ENCODE peak calls at places on chromosome 17, in five cellular contexts. One of them, this sample, is unnamed. For H3K4me1, the result is how much of the 10 kb centered on the place peaks cover.

GRCh38 chr17:4318596-4318995 is 47.9 kb downstream of the UBE2G1 start:
- DNase-seq in psoas muscle: no peak
- DNase-seq in CD8-positive, alpha-beta T cell: no peak
- DNase-seq in cardiac muscle cell: no peak
- DNase-seq in A549: no peak
- DNase-seq in this sample: no peak

GRCh38 chr17:7330099-7331015 is 1.2 kb upstream of the NEURL4 start:
- DNase-seq in psoas muscle: peak
- DNase-seq in CD8-positive, alpha-beta T cell: peak
- DNase-seq in A549: peak
- DNase-seq in cardiac muscle cell: peak
- DNase-seq in this sample: peak

GRCh38 chr17:12613566-12613965 is 52.1 kb upstream of the MYOCD start:
- DNase-seq in A549: no peak
- DNase-seq in cardiac muscle cell: peak
- DNase-seq in psoas muscle: no peak
- DNase-seq in CD8-positive, alpha-beta T cell: no peak
- DNase-seq in this sample: no peak

GRCh38 chr17:17546399-17547185 is 44.9 kb downstream of the PEMT start:
- DNase-seq in cardiac muscle cell: no peak
- DNase-seq in psoas muscle: peak
- DNase-seq in A549: no peak
- DNase-seq in CD8-positive, alpha-beta T cell: no peak
- DNase-seq in this sample: no peak

GRCh38 chr17:41810659-41811548 is 845 bp downstream of the P3H4 start:
- DNase-seq in CD8-positive, alpha-beta T cell: no peak
- DNase-seq in cardiac muscle cell: peak
- DNase-seq in A549: no peak
- DNase-seq in psoas muscle: no peak
- DNase-seq in this sample: no peak

GRCh38 chr17:11779906-11780305 is 181.6 kb downstream of the DNAH9 start:
- DNase-seq in cardiac muscle cell: no peak
- DNase-seq in psoas muscle: no peak
- DNase-seq in A549: no peak
- DNase-seq in CD8-positive, alpha-beta T cell: no peak
- DNase-seq in this sample: no peak

GRCh38 chr17:27824176-27824575 is 23.8 kb upstream of the NOS2 start:
- DNase-seq in cardiac muscle cell: no peak
- DNase-seq in CD8-positive, alpha-beta T cell: no peak
- DNase-seq in psoas muscle: no peak
- DNase-seq in A549: no peak
- DNase-seq in this sample: no peak

GRCh38 chr17:74737299-74738050 is 419 bp downstream of the RAB37 start:
- DNase-seq in CD8-positive, alpha-beta T cell: peak
- DNase-seq in A549: peak
- DNase-seq in cardiac muscle cell: peak
- DNase-seq in psoas muscle: no peak
- DNase-seq in this sample: no peak

GRCh38 chr17:48003686-48004120 is 32.8 kb downstream of the CDK5RAP3 start:
- DNase-seq in psoas muscle: no peak
- DNase-seq in A549: no peak
- DNase-seq in cardiac muscle cell: no peak
- DNase-seq in CD8-positive, alpha-beta T cell: no peak
- DNase-seq in this sample: no peak

GRCh38 chr17:15349119-15349518 is 7.7 kb upstream of the TEKT3 start:
- DNase-seq in A549: no peak
- DNase-seq in psoas muscle: no peak
- DNase-seq in cardiac muscle cell: no peak
- DNase-seq in CD8-positive, alpha-beta T cell: no peak
- DNase-seq in this sample: no peak

GRCh38 chr17:15346196-15346595 is 4.8 kb upstream of the TEKT3 start:
- DNase-seq in CD8-positive, alpha-beta T cell: no peak
- DNase-seq in A549: no peak
- DNase-seq in psoas muscle: no peak
- DNase-seq in cardiac muscle cell: no peak
- DNase-seq in this sample: no peak

GRCh38 chr17:15351487-15351840 is 10.1 kb upstream of the TEKT3 start:
- DNase-seq in A549: no peak
- DNase-seq in psoas muscle: no peak
- DNase-seq in cardiac muscle cell: no peak
- DNase-seq in CD8-positive, alpha-beta T cell: no peak
- DNase-seq in this sample: no peak

GRCh38 chr17:15350777-15351486 is 9.5 kb upstream of the TEKT3 start:
- DNase-seq in A549: no peak
- DNase-seq in CD8-positive, alpha-beta T cell: no peak
- DNase-seq in cardiac muscle cell: no peak
- DNase-seq in psoas muscle: no peak
- DNase-seq in this sample: no peak

GRCh38 chr17:15348030-15348429 is 6.6 kb upstream of the TEKT3 start:
- DNase-seq in CD8-positive, alpha-beta T cell: no peak
- DNase-seq in cardiac muscle cell: no peak
- DNase-seq in A549: no peak
- DNase-seq in psoas muscle: no peak
- DNase-seq in this sample: no peak
- H3K4me1 ChIP-seq in CD8-positive, alpha-beta T cell: under half
- H3K4me1 ChIP-seq in cardiac muscle cell: under half
- H3K4me1 ChIP-seq in A549: under half
- H3K4me1 ChIP-seq in psoas muscle: under half
- H3K4me1 ChIP-seq in this sample: under half

GRCh38 chr17:2421315-2422147 is 20.7 kb upstream of the MNT start:
- DNase-seq in A549: no peak
- DNase-seq in psoas muscle: no peak
- DNase-seq in CD8-positive, alpha-beta T cell: no peak
- DNase-seq in cardiac muscle cell: no peak
- DNase-seq in this sample: no peak

GRCh38 chr17:2416010-2416734 is 15.3 kb upstream of the MNT start:
- DNase-seq in CD8-positive, alpha-beta T cell: peak
- DNase-seq in psoas muscle: peak
- DNase-seq in cardiac muscle cell: peak
- DNase-seq in A549: peak
- DNase-seq in this sample: peak

GRCh38 chr17:2418572-2418971 is 17.7 kb upstream of the MNT start:
- DNase-seq in CD8-positive, alpha-beta T cell: no peak
- DNase-seq in A549: no peak
- DNase-seq in cardiac muscle cell: no peak
- DNase-seq in psoas muscle: peak
- DNase-seq in this sample: no peak

GRCh38 chr17:2420131-2420530 is 19.3 kb upstream of the MNT start:
- DNase-seq in CD8-positive, alpha-beta T cell: no peak
- DNase-seq in cardiac muscle cell: no peak
- DNase-seq in A549: no peak
- DNase-seq in psoas muscle: no peak
- DNase-seq in this sample: no peak

DNA sequence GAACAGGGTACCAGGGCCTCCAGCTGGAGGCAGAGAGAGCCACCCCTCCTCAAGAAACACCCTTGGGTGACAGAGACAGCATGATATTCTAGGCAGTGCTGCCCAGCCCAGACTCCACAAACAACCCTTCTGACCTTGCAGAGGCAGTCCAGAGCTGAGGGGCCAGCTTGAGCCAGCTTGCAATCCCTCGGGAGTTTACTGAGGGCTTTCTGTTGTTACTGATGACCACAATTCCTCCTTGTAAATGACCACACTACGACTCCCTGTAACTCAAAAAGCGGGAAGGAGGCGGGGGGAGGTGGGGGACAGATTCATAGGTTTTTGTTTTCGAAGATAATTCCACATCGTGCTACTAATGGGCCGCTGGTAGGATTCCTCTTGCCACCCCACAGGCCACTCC is 18.7 kb upstream of the MNT start:
- DNase-seq in CD8-positive, alpha-beta T cell: no peak
- DNase-seq in A549: no peak
- DNase-seq in cardiac muscle cell: no peak
- DNase-seq in psoas muscle: no peak
- DNase-seq in this sample: no peak
- H3K4me1 ChIP-seq in CD8-positive, alpha-beta T cell: under half
- H3K4me1 ChIP-seq in A549: under half
- H3K4me1 ChIP-seq in cardiac muscle cell: under half
- H3K4me1 ChIP-seq in psoas muscle: under half
- H3K4me1 ChIP-seq in this sample: under half

GRCh38 chr17:40517286-40517662 is 15.9 kb upstream of the TNS4 start:
- DNase-seq in A549: no peak
- DNase-seq in cardiac muscle cell: no peak
- DNase-seq in CD8-positive, alpha-beta T cell: no peak
- DNase-seq in psoas muscle: no peak
- DNase-seq in this sample: no peak

GRCh38 chr17:40516581-40517285 is 15.3 kb upstream of the TNS4 start:
- DNase-seq in A549: peak
- DNase-seq in cardiac muscle cell: peak
- DNase-seq in CD8-positive, alpha-beta T cell: peak
- DNase-seq in psoas muscle: no peak
- DNase-seq in this sample: peak

GRCh38 chr17:40519089-40519775 is 17.8 kb upstream of the TNS4 start:
- DNase-seq in psoas muscle: no peak
- DNase-seq in CD8-positive, alpha-beta T cell: no peak
- DNase-seq in cardiac muscle cell: no peak
- DNase-seq in A549: no peak
- DNase-seq in this sample: no peak

GRCh38 chr17:40518401-40519088 is 17.1 kb upstream of the TNS4 start:
- DNase-seq in cardiac muscle cell: no peak
- DNase-seq in A549: peak
- DNase-seq in psoas muscle: no peak
- DNase-seq in CD8-positive, alpha-beta T cell: no peak
- DNase-seq in this sample: no peak

DNA sequence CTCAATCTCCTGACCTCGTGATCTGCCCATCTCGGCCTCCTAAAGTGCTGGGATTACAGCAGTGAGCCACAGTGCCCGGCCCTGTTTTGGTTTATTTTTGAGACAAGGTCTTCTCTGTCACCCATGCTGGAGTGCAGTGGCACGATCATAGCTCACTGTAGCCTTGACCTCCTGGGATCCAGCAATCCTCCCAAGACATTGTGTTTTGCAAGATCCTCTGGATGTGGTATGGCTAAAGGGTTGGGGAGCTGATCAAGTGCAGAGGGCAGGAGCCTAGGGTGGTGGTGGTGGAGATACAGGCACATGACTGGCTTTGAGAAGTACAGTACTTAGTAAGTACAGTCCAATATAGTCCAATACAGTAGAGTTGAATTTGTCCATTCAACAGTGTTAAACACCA is 16.6 kb upstream of the TNS4 start:
- DNase-seq in psoas muscle: no peak
- DNase-seq in A549: no peak
- DNase-seq in cardiac muscle cell: no peak
- DNase-seq in CD8-positive, alpha-beta T cell: no peak
- DNase-seq in this sample: no peak
- H3K4me1 ChIP-seq in psoas muscle: under half
- H3K4me1 ChIP-seq in A549: half or more
- H3K4me1 ChIP-seq in cardiac muscle cell: under half
- H3K4me1 ChIP-seq in CD8-positive, alpha-beta T cell: under half
- H3K4me1 ChIP-seq in this sample: under half

GRCh38 chr17:73584049-73584448 is 60.2 kb downstream of the SDK2 start:
- DNase-seq in cardiac muscle cell: no peak
- DNase-seq in A549: no peak
- DNase-seq in psoas muscle: no peak
- DNase-seq in CD8-positive, alpha-beta T cell: no peak
- DNase-seq in this sample: peak

GRCh38 chr17:73576556-73576955 is 67.7 kb downstream of the SDK2 start:
- DNase-seq in A549: no peak
- DNase-seq in CD8-positive, alpha-beta T cell: no peak
- DNase-seq in cardiac muscle cell: no peak
- DNase-seq in psoas muscle: no peak
- DNase-seq in this sample: no peak

GRCh38 chr17:73582821-73583220 is 61.4 kb downstream of the SDK2 start:
- DNase-seq in A549: no peak
- DNase-seq in CD8-positive, alpha-beta T cell: no peak
- DNase-seq in psoas muscle: no peak
- DNase-seq in cardiac muscle cell: no peak
- DNase-seq in this sample: peak

GRCh38 chr17:73581379-73581778 is 62.9 kb downstream of the SDK2 start:
- DNase-seq in psoas muscle: no peak
- DNase-seq in cardiac muscle cell: no peak
- DNase-seq in CD8-positive, alpha-beta T cell: no peak
- DNase-seq in A549: no peak
- DNase-seq in this sample: no peak

GRCh38 chr17:73580311-73580710 is 63.9 kb downstream of the SDK2 start:
- DNase-seq in A549: no peak
- DNase-seq in cardiac muscle cell: no peak
- DNase-seq in psoas muscle: no peak
- DNase-seq in CD8-positive, alpha-beta T cell: no peak
- DNase-seq in this sample: no peak
- H3K4me1 ChIP-seq in A549: under half
- H3K4me1 ChIP-seq in cardiac muscle cell: under half
- H3K4me1 ChIP-seq in psoas muscle: under half
- H3K4me1 ChIP-seq in CD8-positive, alpha-beta T cell: under half
- H3K4me1 ChIP-seq in this sample: under half

DNA sequence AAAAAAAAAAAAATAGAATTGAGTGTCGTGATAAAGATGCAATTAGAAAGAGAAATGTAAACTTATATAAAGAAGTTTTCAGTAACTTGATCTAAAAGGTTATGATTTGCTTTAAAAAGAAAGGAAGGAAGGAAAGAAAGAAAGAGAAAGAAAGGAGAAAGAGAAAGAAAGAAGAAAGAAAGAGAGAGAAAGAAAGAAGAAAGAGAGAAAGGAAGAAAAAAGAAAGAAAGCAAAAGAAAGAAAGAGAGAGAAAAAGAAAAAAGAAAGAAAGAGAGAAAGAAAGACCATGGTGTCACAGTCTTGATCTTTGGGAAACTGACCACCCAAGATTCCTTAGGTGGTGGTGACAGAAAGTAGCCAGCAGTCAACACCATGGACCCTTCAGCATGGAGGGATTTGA is 4.3 kb upstream of the CCL3 start:
- DNase-seq in A549: no peak
- DNase-seq in cardiac muscle cell: no peak
- DNase-seq in CD8-positive, alpha-beta T cell: no peak
- DNase-seq in psoas muscle: no peak
- DNase-seq in this sample: no peak
- H3K4me1 ChIP-seq in A549: under half
- H3K4me1 ChIP-seq in cardiac muscle cell: under half
- H3K4me1 ChIP-seq in CD8-positive, alpha-beta T cell: under half
- H3K4me1 ChIP-seq in psoas muscle: under half
- H3K4me1 ChIP-seq in this sample: under half

GRCh38 chr17:82212331-82213250 is at the start of gene CCDC57:
- DNase-seq in psoas muscle: peak
- DNase-seq in cardiac muscle cell: peak
- DNase-seq in CD8-positive, alpha-beta T cell: peak
- DNase-seq in A549: peak
- DNase-seq in this sample: peak
- H3K4me1 ChIP-seq in psoas muscle: under half
- H3K4me1 ChIP-seq in cardiac muscle cell: under half
- H3K4me1 ChIP-seq in CD8-positive, alpha-beta T cell: under half
- H3K4me1 ChIP-seq in A549: under half
- H3K4me1 ChIP-seq in this sample: under half

This sample was measured in left lung.